ENCODE peak calls at places on chromosome X, in seven cellular contexts. E is mesendoderm, J is IMR-90, R is H9, S is H1, L is neuronal stem cell, H is trophoblast cell. G is an unnamed sample.
A peak's percentile ranks its signal among the peaks of the same experiment; 100 is the strongest.

GRCh38 chrX:17550011-17550410 is 175.0 kb downstream of the NHS start:
- DNase-seq in L (no peak), J (no peak), H (no peak), E (no peak), R (no peak), S (no peak), G (no peak)

GRCh38 chrX:85379174-85379907 is at the start of gene POF1B:
- DNase-seq in L (no peak), E (peak; percentile 26), J (no peak), R (peak; percentile 29), S (no peak), H (peak; percentile 10), G (no peak)

GRCh38 chrX:44012484-44013096 is 39.4 kb upstream of the NDP start:
- DNase-seq in H (peak; percentile 4), E (no peak), R (no peak), S (no peak), J (peak; percentile 41), L (no peak), G (peak; percentile 48)

GRCh38 chrX:110454336-110454735 is 95.7 kb downstream of the RTL9 start:
- DNase-seq in L (no peak), E (no peak), H (no peak), J (no peak), R (no peak), S (no peak), G (no peak)

GRCh38 chrX:119228506-119229290 is 7.4 kb upstream of the PGRMC1 start:
- DNase-seq in R (no peak), L (no peak), S (no peak), E (no peak), J (peak; percentile 88), H (peak; percentile 37), G (peak; percentile 52)

GRCh38 chrX:131728295-131729145 is 184.6 kb downstream of the OR13H1 start:
- DNase-seq in J (peak; percentile 86), E (no peak), L (no peak), R (no peak), S (no peak), H (no peak), G (no peak)

GRCh38 chrX:16250296-16250695 is 83.0 kb downstream of the MAGEB17 start:
- DNase-seq in L (no peak), E (no peak), J (peak; percentile 13), R (no peak), S (no peak), H (no peak), G (no peak)

GRCh38 chrX:114611018-114611619 is 27.2 kb downstream of the HTR2C start:
- DNase-seq in R (no peak), L (peak; percentile 8), J (peak; percentile 35), E (peak; percentile 30), H (no peak), S (peak; percentile 47), G (peak; percentile 42)

GRCh38 chrX:55057691-55058249 is 17.1 kb upstream of the PAGE2B start:
- DNase-seq in S (peak; percentile 32), L (peak; percentile 1), E (peak; percentile 14), J (peak; percentile 28), R (no peak), H (no peak), G (peak; percentile 35)

GRCh38 chrX:13843150-13843721 is 26.3 kb upstream of the GPM6B start:
- DNase-seq in H (no peak), R (no peak), J (no peak), L (no peak), S (no peak), E (no peak), G (no peak)

GRCh38 chrX:20456971-20457370 is 190.3 kb upstream of the RPS6KA3 start:
- DNase-seq in S (no peak), E (no peak), L (no peak), H (no peak), R (no peak), J (no peak), G (no peak)

GRCh38 chrX:153494061-153494460 is 719 bp upstream of the BGN start:
- DNase-seq in R (no peak), J (peak; percentile 41), S (no peak), L (no peak), E (no peak), H (no peak), G (peak; percentile 15)

GRCh38 chrX:106802063-106802387 is 448 bp upstream of the TBC1D8B start:
- DNase-seq in S (no peak), R (no peak), L (peak; percentile 4), H (no peak), J (no peak), E (no peak), G (no peak)

DNA sequence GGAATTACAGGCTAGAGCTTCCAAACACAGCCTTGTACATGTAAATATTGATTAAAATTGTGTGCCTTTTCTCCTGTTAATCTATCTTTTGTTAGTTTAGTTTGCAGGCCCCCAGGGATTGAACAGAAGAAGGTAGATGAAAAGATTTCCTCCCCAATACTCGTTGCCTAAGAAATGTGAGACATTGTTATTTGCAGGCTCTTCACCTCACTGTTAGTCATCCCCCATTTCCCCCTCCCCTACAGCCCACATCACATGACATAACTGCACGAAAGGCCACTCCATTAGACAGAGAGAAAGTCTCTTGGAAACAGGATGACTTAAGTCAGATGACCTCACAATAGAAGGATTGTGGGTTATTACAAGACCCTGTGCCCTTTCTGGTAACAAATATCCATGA is 13.3 kb upstream of the MID1 start:
- DNase-seq in S (no peak), J (peak; percentile 95), H (peak; percentile 33), R (no peak), L (no peak), E (peak; percentile 64), G (peak; percentile 93)
- H3K4me1 ChIP-seq in S (peaks cover 6% of the 10 kb centered on the region), J (peaks cover 10% of the 10 kb centered on the region), H (peaks cover 2% of the 10 kb centered on the region), R (peaks cover 5% of the 10 kb centered on the region), L (peaks cover 22% of the 10 kb centered on the region), E (no peaks in the 10 kb centered on the region), G (peaks cover 4% of the 10 kb centered on the region)

GRCh38 chrX:46255066-46255465 is 290.2 kb downstream of the ZNF674 start:
- DNase-seq in S (no peak), E (no peak), L (no peak), J (no peak), R (no peak), H (no peak), G (no peak)
- H4K8ac ChIP-seq in S (no peak overlapping the region), E (no peak overlapping the region), L (no peak overlapping the region), J (no peak overlapping the region), R (no peak overlapping the region), H (no peak overlapping the region), G (no peak overlapping the region)

DNA sequence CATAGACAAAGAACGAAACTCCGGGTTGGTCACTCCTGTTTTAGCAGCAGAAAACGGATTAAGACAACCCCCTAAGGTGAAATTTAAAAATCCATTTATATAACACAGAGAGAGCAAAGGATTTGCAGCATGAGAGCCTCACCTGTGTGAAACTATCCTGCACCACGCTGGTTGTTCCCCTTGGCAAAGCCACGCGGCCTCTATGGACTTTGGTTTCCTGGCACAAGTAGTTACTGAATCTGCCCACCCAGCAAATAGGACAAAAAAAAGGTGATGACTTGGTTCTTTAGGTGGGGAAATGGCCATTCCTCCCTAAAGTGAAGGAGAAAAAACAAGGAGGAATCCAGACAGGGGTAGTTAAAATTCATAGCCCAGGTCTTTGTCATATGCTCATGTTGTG is 133.1 kb downstream of the PLS3 start:
- DNase-seq in J (no peak), L (no peak), H (no peak), R (no peak), S (no peak), E (no peak), G (no peak)
- H3K4me1 ChIP-seq in J (no peaks in the 10 kb centered on the region), L (no peaks in the 10 kb centered on the region), H (no peaks in the 10 kb centered on the region), R (peaks cover 22% of the 10 kb centered on the region), S (peaks cover 29% of the 10 kb centered on the region), E (no peaks in the 10 kb centered on the region), G (no peaks in the 10 kb centered on the region)

GRCh38 chrX:150036641-150037040 is 98.3 kb upstream of the EOLA2 start:
- DNase-seq in H (no peak), E (no peak), S (no peak), J (no peak), R (no peak), L (no peak), G (no peak)
- H4K8ac ChIP-seq in H (no peak overlapping the region), E (no peak overlapping the region), S (no peak overlapping the region), J (peak overlapping the region; percentile 16), R (no peak overlapping the region), L (no peak overlapping the region), G (no peak overlapping the region)

GRCh38 chrX:34559325-34559724 is 97.8 kb downstream of the TMEM47 start:
- DNase-seq in E (no peak), H (no peak), J (peak; percentile 17), R (peak; percentile 92), S (peak; percentile 50), L (no peak), G (no peak)
- H3K4me1 ChIP-seq in E (no peaks in the 10 kb centered on the region), H (no peaks in the 10 kb centered on the region), J (peaks cover 3% of the 10 kb centered on the region), R (peaks cover 14% of the 10 kb centered on the region), S (peaks cover 13% of the 10 kb centered on the region), L (peaks cover 3% of the 10 kb centered on the region), G (no peaks in the 10 kb centered on the region)

GRCh38 chrX:74545880-74546279 is 68.5 kb downstream of the RLIM start:
- DNase-seq in L (no peak), R (no peak), E (no peak), S (no peak), J (no peak), H (no peak), G (no peak)
- H4K8ac ChIP-seq in L (no peak overlapping the region), R (no peak overlapping the region), E (no peak overlapping the region), S (no peak overlapping the region), J (no peak overlapping the region), H (no peak overlapping the region), G (no peak overlapping the region)

DNA sequence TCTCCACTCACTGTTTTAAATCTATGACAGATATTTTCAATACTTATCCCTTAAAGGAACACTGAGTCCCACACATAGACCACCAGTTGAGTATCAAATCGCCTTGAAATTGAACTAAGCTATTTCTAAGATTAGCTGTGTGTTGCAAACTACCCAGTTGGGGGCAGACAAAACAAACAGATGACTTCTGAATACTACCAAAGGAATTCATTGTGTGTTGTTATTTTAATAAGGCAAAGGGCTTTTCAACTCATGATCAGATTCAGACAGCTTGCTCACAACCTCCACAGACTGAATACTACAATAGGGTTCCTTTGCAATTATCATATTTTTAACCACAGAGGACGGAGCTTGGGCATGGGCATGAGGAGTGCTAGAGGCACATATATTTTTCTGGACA is 283.0 kb upstream of the GPC4 start:
- DNase-seq in S (no peak), H (no peak), J (peak; percentile 28), R (no peak), E (peak; percentile 16), L (no peak), G (peak; percentile 14)
- H3K4me1 ChIP-seq in S (peaks cover 2% of the 10 kb centered on the region), H (peaks cover 2% of the 10 kb centered on the region), J (no peaks in the 10 kb centered on the region), R (peaks cover 11% of the 10 kb centered on the region), E (peaks cover 2% of the 10 kb centered on the region), L (peaks cover 37% of the 10 kb centered on the region), G (peaks cover 1% of the 10 kb centered on the region)

G was measured in mesenchymal stem cell.